ENCODE peak calls at places on chromosomes 1 and 21, in four cellular contexts. O is stimulated activated CD8-positive, alpha-beta memory T cell treated with anti-CD3 and anti-CD28 coated beads, Interleukin-4, amount 100 ng/mL, for 24 hours; R is NCI-H146; E is amniotic epithelial cell. G is an unnamed sample.

GRCh38 chr1:199855580-199855979 is 171.9 kb upstream of the NR5A2 start:
- DNase-seq in O (no peak), R (no peak), E (peak), G (peak)

GRCh38 chr1:162908236-162908635 is 47.3 kb upstream of the CCDC190 start:
- DNase-seq in O (no peak), R (no peak), E (peak), G (no peak)

GRCh38 chr1:176866011-176866410 is 298.5 kb downstream of the ASTN1 start:
- DNase-seq in O (no peak), R (no peak), E (no peak), G (no peak)

GRCh38 chr1:7120863-7121621 is 335.8 kb downstream of the CAMTA1 start:
- DNase-seq in O (no peak), R (no peak), E (no peak), G (peak)

GRCh38 chr1:71850936-71851335 is 431.4 kb downstream of the NEGR1 start:
- DNase-seq in O (no peak), R (no peak), E (no peak), G (no peak)

GRCh38 chr1:75908717-75909152 is 23.5 kb downstream of the ASB17 start:
- DNase-seq in O (no peak), R (peak), E (peak), G (peak)

GRCh38 chr1:97796716-97797115 is 124.1 kb downstream of the DPYD start:
- DNase-seq in O (no peak), R (peak), E (peak), G (no peak)

GRCh38 chr1:21254335-21254951 is 35.8 kb downstream of the ECE1 start:
- DNase-seq in O (no peak), R (no peak), E (no peak), G (no peak)

GRCh38 chr1:4733446-4734175 is 79.2 kb downstream of the AJAP1 start:
- DNase-seq in O (no peak), R (no peak), E (no peak), G (no peak)

GRCh38 chr1:118136511-118136937 is 48.5 kb downstream of the SPAG17 start:
- DNase-seq in O (peak), R (no peak), E (peak), G (no peak)

GRCh38 chr1:153616144-153616884 is at the start of gene S100A14:
- DNase-seq in O (no peak), R (no peak), E (no peak), G (no peak)

GRCh38 chr1:55876276-55877060 is 661.3 kb upstream of the USP24 start:
- DNase-seq in O (no peak), R (no peak), E (no peak), G (no peak)

GRCh38 chr1:10622896-10623295 is 148.1 kb downstream of the PEX14 start:
- DNase-seq in O (no peak), R (no peak), E (no peak), G (no peak)

GRCh38 chr21:33286600-33287456 is 20.7 kb downstream of the IL10RB start:
- DNase-seq in O (no peak), R (no peak), E (peak), G (no peak)

GRCh38 chr1:66729130-66729922 is 22.9 kb upstream of the DYNLT5 start:
- DNase-seq in O (no peak), R (no peak), E (no peak), G (no peak)

GRCh38 chr1:154696460-154696859 is 88.5 kb upstream of the ADAR start:
- DNase-seq in O (no peak), R (no peak), E (no peak), G (no peak)

GRCh38 chr1:26799479-26800133 is 11.9 kb downstream of the PIGV start:
- DNase-seq in O (no peak), R (no peak), E (peak), G (no peak)

GRCh38 chr1:2836333-2836970 is 35.0 kb upstream of the TTC34 start:
- DNase-seq in O (no peak), R (no peak), E (no peak), G (no peak)

GRCh38 chr1:27562483-27563406 is 41.2 kb downstream of the AHDC1 start:
- DNase-seq in O (no peak), R (no peak), E (no peak), G (no peak)

GRCh38 chr1:4132525-4133308 is 232.6 kb upstream of the C1orf174 start:
- DNase-seq in O (no peak), R (no peak), E (no peak), G (no peak)

GRCh38 chr1:220565670-220566069 is 37.7 kb downstream of the MARK1 start:
- DNase-seq in O (no peak), R (no peak), E (no peak), G (peak)

GRCh38 chr1:54278941-54279422 is 79.0 kb downstream of the MRPL37 start:
- DNase-seq in O (no peak), R (no peak), E (peak), G (no peak)

GRCh38 chr1:24909388-24909898 is 20.6 kb downstream of the RUNX3 start:
- DNase-seq in O (no peak), R (no peak), E (peak), G (peak)

GRCh38 chr1:5744911-5745431 is 247.3 kb downstream of the NPHP4 start:
- DNase-seq in O (no peak), R (no peak), E (no peak), G (no peak)

GRCh38 chr21:43361493-43362296 is 65.2 kb downstream of the SIK1 start:
- DNase-seq in O (no peak), R (no peak), E (peak), G (no peak)

GRCh38 chr1:70071597-70071996 is 133.8 kb downstream of the LRRC40 start:
- DNase-seq in O (no peak), R (no peak), E (peak), G (no peak)

GRCh38 chr1:246160905-246161304 is 346.2 kb downstream of the SMYD3 start:
- DNase-seq in O (no peak), R (no peak), E (no peak), G (no peak)

GRCh38 chr1:209302777-209303642 is 280.5 kb upstream of the CAMK1G start:
- DNase-seq in O (no peak), R (peak), E (no peak), G (no peak)

GRCh38 chr1:116942344-116942743 is 32.6 kb downstream of the PTGFRN start:
- DNase-seq in O (no peak), R (no peak), E (no peak), G (no peak)

GRCh38 chr21:16195476-16195875 is 465.7 kb downstream of the USP25 start:
- DNase-seq in O (no peak), R (no peak), E (peak), G (peak)

GRCh38 chr21:29208666-29209059 is 78.2 kb downstream of the MAP3K7CL start:
- DNase-seq in O (no peak), R (no peak), E (peak), G (no peak)

GRCh38 chr1:183806086-183806485 is 1.2 kb downstream of the RGL1 start:
- DNase-seq in O (no peak), R (no peak), E (peak), G (no peak)

GRCh38 chr1:224565186-224565585 is 50.9 kb upstream of the CNIH3 start:
- DNase-seq in O (no peak), R (no peak), E (peak), G (no peak)

GRCh38 chr21:38533887-38534286 is 35.6 kb upstream of the ERG start:
- DNase-seq in O (no peak), R (no peak), E (peak), G (no peak)

G was measured in OCI-M1.